ENCODE peak calls at places on chromosome 6, in nine cellular contexts. Q is hypothalamus; T is neural progenitor cell; O is astrocyte of the cerebellum; Y is NCI-H748 treated with DMSO at 0.1 percent for 48 hours; N is GM23338; R is T-cell; G is stimulated activated CD4-positive, alpha-beta T cell treated with anti-CD3 and anti-CD28 coated beads, Interleukin-15, amount 100 ng/mL, for 1 hour; I is SW 1271. H is an unnamed sample.

GRCh38 chr6:99458319-99458718 is 33.2 kb upstream of the PNISR start:
- DNase-seq in Q (no peak), T (peak; percentile 51), Y (no peak), R (no peak), I (peak; percentile 28), N (peak; percentile 85), G (no peak), O (no peak), H (no peak)

GRCh38 chr6:33671381-33672072 is 40.0 kb downstream of the UQCC2 start:
- DNase-seq in Y (no peak), R (no peak), G (no peak), Q (no peak), I (no peak), T (no peak), N (no peak), O (no peak), H (no peak)

GRCh38 chr6:117298941-117299340 is 33.6 kb downstream of the VGLL2 start:
- DNase-seq in G (no peak), Q (no peak), N (no peak), T (no peak), Y (no peak), I (no peak), O (no peak), R (no peak), H (no peak)

GRCh38 chr6:137883400-137883888 is 16.4 kb downstream of the TNFAIP3 start:
- DNase-seq in Q (no peak), Y (no peak), R (no peak), N (no peak), I (no peak), O (no peak), T (no peak), G (no peak), H (no peak)

GRCh38 chr6:138837246-138837645 is 41.4 kb downstream of the ECT2L start:
- DNase-seq in I (no peak), T (no peak), R (no peak), Q (no peak), O (no peak), N (no peak), Y (no peak), G (no peak), H (no peak)

GRCh38 chr6:138371720-138372119 is 6.0 kb upstream of the SMIM28 start:
- DNase-seq in T (no peak), I (no peak), Q (no peak), Y (no peak), N (no peak), O (no peak), R (no peak), G (no peak), H (no peak)

GRCh38 chr6:17341891-17342290 is 51.5 kb upstream of the CAP2 start:
- DNase-seq in O (no peak), R (no peak), I (no peak), G (no peak), N (no peak), Y (no peak), Q (no peak), T (no peak), H (no peak)

GRCh38 chr6:20211037-20211940 is 980 bp downstream of the MBOAT1 start:
- DNase-seq in R (no peak), T (peak; percentile 14), O (no peak), N (peak; percentile 78), Q (no peak), G (no peak), I (no peak), Y (peak; percentile 22), H (no peak)

GRCh38 chr6:32082951-32083350 is 26.2 kb downstream of the TNXB start:
- DNase-seq in O (no peak), I (no peak), Q (no peak), N (no peak), G (no peak), Y (no peak), R (no peak), T (no peak), H (no peak)